ENCODE peak calls at places on chromosomes 11 and 22, in six cellular contexts. Y, U, X, R, Q and Z are unnamed samples.

GRCh38 chr11:35071722-35072121 is 67.2 kb upstream of the CD44 start:
- DNase-seq in Q (no peak), R (no peak), Y (no peak), U (no peak), X (no peak), Z (no peak)

GRCh38 chr22:35643991-35644390 is 4.3 kb upstream of the APOL6 start:
- DNase-seq in U (no peak), X (no peak), Y (no peak), Q (no peak), R (no peak), Z (no peak)

GRCh38 chr22:22316589-22316988 is 72.0 kb downstream of the VPREB1 start:
- DNase-seq in U (no peak), R (no peak), Y (no peak), X (no peak), Q (no peak), Z (no peak)

GRCh38 chr11:69131644-69132300 is 24.0 kb upstream of the SMIM38 start:
- DNase-seq in Y (peak), U (peak), Q (peak), X (no peak), R (peak), Z (no peak)

GRCh38 chr11:1088927-1089737 is 14.5 kb downstream of the MUC2 start:
- DNase-seq in R (no peak), Y (no peak), U (no peak), Q (no peak), X (no peak), Z (no peak)

GRCh38 chr11:123475478-123475877 is 45.4 kb downstream of the GRAMD1B start:
- DNase-seq in U (no peak), X (no peak), Y (peak), Q (peak), R (peak), Z (peak)

GRCh38 chr22:49055406-49055805 is 772.3 kb downstream of the BRD1 start:
- DNase-seq in R (no peak), Y (no peak), X (no peak), U (no peak), Q (no peak), Z (no peak)

GRCh38 chr11:61378713-61379313 is 13.6 kb upstream of the TMEM216 start:
- DNase-seq in U (no peak), R (no peak), Y (peak), X (no peak), Q (no peak), Z (peak)

GRCh38 chr11:76810151-76810853 is 27.1 kb downstream of the TSKU start:
- DNase-seq in Q (peak), U (peak), Y (no peak), R (no peak), X (no peak), Z (peak)

GRCh38 chr11:3010004-3010403 is 17.9 kb upstream of the NAP1L4 start:
- DNase-seq in R (no peak), Y (no peak), U (no peak), Q (no peak), X (no peak), Z (no peak)

GRCh38 chr11:1878134-1879031 is 13.3 kb downstream of the PRR33 start:
- DNase-seq in X (no peak), Q (no peak), Y (no peak), R (peak), U (no peak), Z (no peak)

DNA sequence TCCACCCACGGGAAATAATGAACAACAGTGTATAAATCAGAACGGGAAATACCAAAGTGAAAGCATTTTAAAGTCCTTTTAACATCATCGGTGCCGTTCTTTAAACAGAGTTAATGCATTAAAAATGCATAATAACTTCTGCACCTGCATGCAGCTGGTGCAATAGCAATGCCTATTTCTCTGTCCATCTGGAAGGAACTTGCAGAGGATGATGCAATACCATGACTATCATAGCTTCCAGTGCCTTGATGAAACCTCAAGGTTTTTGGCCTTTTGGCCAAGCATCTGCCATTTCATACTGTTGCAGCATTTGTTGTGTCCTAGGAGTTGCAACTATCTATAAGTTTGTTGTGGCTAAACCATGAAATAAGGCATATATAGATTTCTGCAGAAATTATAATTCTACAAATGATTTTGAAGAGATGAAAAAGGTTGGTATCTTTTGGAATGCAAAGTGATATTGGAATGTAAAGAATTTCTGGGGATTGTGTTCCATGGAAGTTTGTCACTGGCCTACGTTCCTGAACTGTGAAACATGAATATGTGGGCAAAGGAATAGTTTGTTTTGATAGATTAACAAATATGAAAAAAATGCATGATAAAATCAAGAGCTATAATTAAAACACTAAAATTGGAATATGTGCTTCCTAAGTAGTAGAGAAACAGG is 9.8 kb upstream of the EIF3F start:
- DNase-seq in Q (no peak), R (no peak), X (no peak), Y (no peak), U (no peak), Z (peak)
- TF ChIP-seq MAX in Q (no peak), R (peak), X (no peak), Y (no peak), U (no peak), Z (no peak)

GRCh38 chr11:63904743-63905142 is 12.2 kb downstream of the RCOR2 start:
- DNase-seq in Y (no peak), Q (no peak), U (no peak), X (no peak), R (no peak), Z (no peak)
- TF ChIP-seq MAX in Y (no peak), Q (no peak), U (no peak), X (no peak), R (no peak), Z (no peak)

GRCh38 chr11:126113963-126114362 is 51.3 kb upstream of the CDON start:
- DNase-seq in Y (no peak), Q (no peak), U (no peak), X (no peak), R (no peak), Z (no peak)

GRCh38 chr11:126113515-126113957 is 50.9 kb upstream of the CDON start:
- DNase-seq in R (peak), Q (peak), X (no peak), Y (peak), U (peak), Z (peak)

GRCh38 chr11:126114486-126115252 is 52.0 kb upstream of the CDON start:
- DNase-seq in Q (no peak), X (no peak), R (peak), Y (no peak), U (no peak), Z (peak)

GRCh38 chr11:126115253-126115540 is 52.5 kb upstream of the CDON start:
- DNase-seq in Q (no peak), U (no peak), R (peak), X (no peak), Y (no peak), Z (peak)

GRCh38 chr11:126115820-126116319 is 53.2 kb upstream of the CDON start:
- DNase-seq in R (peak), U (peak), Y (peak), Q (peak), X (no peak), Z (no peak)
- TF ChIP-seq MAX in R (no peak), U (no peak), Y (peak), Q (no peak), X (no peak), Z (no peak)

GRCh38 chr11:92130432-92130831 is 94.2 kb upstream of the FAT3 start:
- DNase-seq in U (no peak), X (no peak), Y (no peak), Q (no peak), R (no peak), Z (no peak)

GRCh38 chr11:92129811-92130210 is 94.8 kb upstream of the FAT3 start:
- DNase-seq in Q (no peak), X (no peak), U (no peak), Y (no peak), R (no peak), Z (no peak)

GRCh38 chr11:92136792-92137191 is 87.8 kb upstream of the FAT3 start:
- DNase-seq in Q (peak), U (no peak), X (no peak), Y (no peak), R (no peak), Z (peak)

GRCh38 chr11:92128026-92128425 is 96.6 kb upstream of the FAT3 start:
- DNase-seq in X (no peak), U (no peak), Y (no peak), Q (no peak), R (no peak), Z (no peak)

GRCh38 chr11:92131289-92131890 is 93.2 kb upstream of the FAT3 start:
- DNase-seq in U (no peak), Q (no peak), Y (no peak), R (no peak), X (no peak), Z (no peak)
- TF ChIP-seq MAX in U (no peak), Q (no peak), Y (no peak), R (no peak), X (no peak), Z (no peak)

GRCh38 chr11:102010776-102011500 is 36.3 kb upstream of the CFAP300 start:
- DNase-seq in X (no peak), Y (peak), U (peak), Q (peak), R (peak), Z (peak)
- TF ChIP-seq MAX in X (no peak), Y (peak), U (peak), Q (no peak), R (peak), Z (no peak)

GRCh38 chr11:12523180-12523924 is 146.0 kb downstream of the PARVA start:
- DNase-seq in R (peak), U (no peak), Q (peak), X (no peak), Y (no peak), Z (no peak)
- TF ChIP-seq MAX in R (no peak), U (no peak), Q (no peak), X (no peak), Y (no peak), Z (no peak)

GRCh38 chr11:57305523-57305922 is 19.2 kb downstream of the TNKS1BP1 start:
- DNase-seq in R (no peak), Y (no peak), X (no peak), Q (no peak), U (no peak), Z (no peak)

GRCh38 chr11:57302489-57302888 is 22.3 kb downstream of the TNKS1BP1 start:
- DNase-seq in X (no peak), R (no peak), Q (no peak), U (no peak), Y (no peak), Z (no peak)

GRCh38 chr11:57303990-57304579 is 20.7 kb downstream of the TNKS1BP1 start:
- DNase-seq in Y (no peak), X (no peak), Q (peak), R (peak), U (no peak), Z (no peak)

GRCh38 chr11:57301711-57302423 is 22.9 kb downstream of the TNKS1BP1 start:
- DNase-seq in U (no peak), Y (no peak), R (peak), X (no peak), Q (no peak), Z (no peak)

DNA sequence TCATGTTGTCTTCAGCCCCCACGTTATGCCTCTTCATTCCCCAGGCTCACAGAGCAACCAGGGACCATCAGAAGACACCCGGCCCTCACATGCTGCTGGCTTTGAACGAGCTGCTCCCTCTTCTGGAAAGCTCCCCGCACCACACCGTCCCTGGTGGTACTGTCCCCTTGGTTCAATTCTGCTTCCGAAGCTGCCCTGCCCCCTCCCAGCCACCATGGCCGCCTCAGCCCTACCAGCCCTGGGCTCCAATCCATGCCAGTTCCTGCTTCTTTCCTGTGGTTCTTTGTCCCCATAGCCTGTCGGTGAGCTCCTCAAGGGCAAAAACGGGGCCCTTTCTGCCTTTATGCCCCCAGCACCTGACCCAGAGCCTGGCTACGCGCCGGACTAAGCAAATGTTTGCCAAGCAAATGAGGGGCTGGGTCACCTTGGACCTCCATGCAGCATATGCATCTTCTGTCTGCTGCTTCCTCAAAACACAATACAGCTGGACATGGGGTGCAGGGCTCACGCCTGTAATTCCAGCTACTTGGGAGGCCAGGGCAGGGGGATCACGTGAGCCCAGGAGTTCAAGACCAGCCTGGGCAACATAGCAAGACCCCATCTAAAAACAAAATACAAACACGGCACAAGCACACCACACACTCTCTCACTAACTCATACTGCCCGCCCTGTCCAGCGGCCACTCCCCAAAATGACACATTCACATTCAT is 21.3 kb downstream of the TNKS1BP1 start:
- DNase-seq in X (no peak), Q (no peak), U (no peak), R (peak), Y (no peak), Z (no peak)
- TF ChIP-seq MAX in X (no peak), Q (no peak), U (no peak), R (no peak), Y (no peak), Z (no peak)

DNA sequence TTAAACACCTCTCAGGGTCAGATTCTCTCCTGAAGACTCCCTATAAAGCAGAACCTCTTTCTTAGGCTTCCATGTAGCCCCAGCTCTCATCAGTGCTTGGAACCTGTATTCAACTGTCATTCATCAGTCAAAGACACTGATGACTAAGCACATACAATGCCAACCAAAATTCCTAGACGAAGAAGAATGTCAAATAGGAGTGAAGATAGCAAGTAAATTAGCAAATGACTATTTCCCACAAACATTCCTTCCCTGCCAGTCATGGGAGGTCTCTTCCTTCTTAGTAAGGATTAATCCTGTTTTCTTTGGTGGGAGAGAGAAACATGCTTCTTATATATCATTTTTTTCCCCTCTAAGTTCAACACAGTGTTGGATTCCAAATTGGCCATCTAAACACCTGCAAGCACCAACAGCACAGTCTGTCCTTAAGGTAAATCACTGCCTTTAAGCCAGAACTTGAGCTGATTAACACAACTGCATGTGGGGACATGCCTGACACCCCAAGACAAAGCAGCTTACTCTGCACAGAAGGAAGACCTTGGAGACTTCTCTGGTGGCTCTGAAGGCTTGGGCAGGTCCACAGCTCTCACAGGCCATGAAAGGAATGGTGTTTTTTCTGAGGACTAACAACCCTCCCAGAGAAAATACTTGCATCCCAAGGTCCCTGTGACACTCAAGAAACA is 47.5 kb upstream of the ME3 start:
- DNase-seq in Q (no peak), U (no peak), Y (peak), R (no peak), X (no peak), Z (no peak)
- TF ChIP-seq MAX in Q (no peak), U (no peak), Y (peak), R (peak), X (no peak), Z (no peak)

GRCh38 chr11:111557425-111558111 is 17.0 kb downstream of the LAYN start:
- DNase-seq in Q (no peak), R (no peak), Y (no peak), U (no peak), X (no peak), Z (no peak)
- TF ChIP-seq MAX in Q (no peak), R (peak), Y (no peak), U (no peak), X (no peak), Z (no peak)

DNA sequence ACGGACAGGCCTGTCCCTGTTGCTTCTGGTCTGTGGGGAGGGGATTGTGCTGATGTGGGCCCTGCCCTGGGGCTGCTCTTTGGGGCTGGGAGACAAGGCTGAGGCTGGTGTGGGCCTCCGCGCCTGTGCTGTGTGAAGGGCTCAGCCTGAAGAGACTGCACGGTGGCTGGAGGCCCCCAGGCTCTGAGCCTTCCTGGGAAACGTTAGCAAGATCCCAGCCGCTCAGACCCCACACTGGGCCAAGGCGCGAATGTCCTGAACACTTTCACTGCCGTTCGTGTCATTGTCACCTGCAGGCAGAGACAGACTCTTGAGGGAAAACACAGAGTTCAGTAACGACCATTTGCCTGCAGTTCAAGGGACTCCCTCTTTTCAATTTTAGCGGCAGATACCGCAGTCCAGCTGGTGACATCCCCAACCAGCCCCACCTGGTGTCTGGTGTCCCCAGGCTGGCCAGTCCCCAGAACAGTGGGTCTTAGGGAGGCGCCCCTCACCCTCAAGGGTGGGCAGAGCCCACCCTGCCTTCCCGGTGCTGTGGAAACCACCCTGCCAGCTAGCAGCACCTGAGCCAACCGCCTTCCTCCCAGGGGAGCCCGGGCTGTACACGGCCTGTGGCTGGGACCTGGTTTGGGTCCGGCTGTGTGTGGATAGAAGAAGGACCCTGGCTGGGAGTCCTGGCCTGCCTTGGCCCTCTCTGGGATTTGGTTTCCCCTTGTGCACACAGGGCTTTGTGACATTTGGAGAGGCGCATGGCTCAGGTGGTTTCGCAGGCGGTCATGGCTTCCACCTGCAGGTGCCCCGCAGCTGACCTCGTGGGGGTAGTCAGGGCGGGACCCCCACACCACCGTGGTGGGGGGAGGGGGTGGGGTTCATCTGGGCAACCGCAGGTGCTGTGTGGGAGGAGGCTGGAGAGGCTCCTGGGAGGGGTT is 5.7 kb downstream of the PANX2 start:
- DNase-seq in X (no peak), Q (no peak), Y (no peak), U (no peak), R (no peak), Z (no peak)
- TF ChIP-seq MAX in X (no peak), Q (no peak), Y (no peak), U (no peak), R (no peak), Z (no peak)